ENCODE peak calls at places on chromosome 7, in eight cellular contexts. One of them, this sample, is unnamed.

GRCh38 chr7:150951521-150951920 is 26.6 kb downstream of the KCNH2 start:
- DNase-seq in H1: no peak
- DNase-seq in uterus: no peak
- DNase-seq in ovary: no peak
- DNase-seq in sigmoid colon: peak; percentile 56
- DNase-seq in body of pancreas: no peak
- DNase-seq in right lobe of liver: no peak
- DNase-seq in A549: no peak
- DNase-seq in this sample: no peak

GRCh38 chr7:101410743-101411476 is 48.2 kb downstream of the COL26A1 start:
- DNase-seq in sigmoid colon: no peak
- DNase-seq in ovary: no peak
- DNase-seq in body of pancreas: peak; percentile 50
- DNase-seq in H1: peak; percentile 95
- DNase-seq in A549: peak; percentile 61
- DNase-seq in uterus: no peak
- DNase-seq in right lobe of liver: peak; percentile 51
- DNase-seq in this sample: peak; percentile 41

GRCh38 chr7:18890885-18891621 is 226.4 kb downstream of the TWIST1 start:
- DNase-seq in A549: no peak
- DNase-seq in body of pancreas: no peak
- DNase-seq in uterus: no peak
- DNase-seq in H1: no peak
- DNase-seq in sigmoid colon: no peak
- DNase-seq in ovary: no peak
- DNase-seq in right lobe of liver: no peak
- DNase-seq in this sample: no peak

GRCh38 chr7:1455241-1455939 is 3.9 kb downstream of the MICALL2 start:
- DNase-seq in uterus: no peak
- DNase-seq in sigmoid colon: no peak
- DNase-seq in ovary: no peak
- DNase-seq in H1: no peak
- DNase-seq in right lobe of liver: peak; percentile 73
- DNase-seq in A549: no peak
- DNase-seq in body of pancreas: peak; percentile 92
- DNase-seq in this sample: peak; percentile 95

GRCh38 chr7:111108526-111108925 is 17.6 kb downstream of the LRRN3 start:
- DNase-seq in sigmoid colon: no peak
- DNase-seq in body of pancreas: no peak
- DNase-seq in ovary: no peak
- DNase-seq in H1: no peak
- DNase-seq in right lobe of liver: no peak
- DNase-seq in uterus: no peak
- DNase-seq in A549: no peak
- DNase-seq in this sample: no peak

GRCh38 chr7:117194445-117194844 is 128.4 kb downstream of the WNT2 start:
- DNase-seq in H1: no peak
- DNase-seq in body of pancreas: no peak
- DNase-seq in right lobe of liver: no peak
- DNase-seq in uterus: no peak
- DNase-seq in ovary: no peak
- DNase-seq in A549: no peak
- DNase-seq in sigmoid colon: no peak
- DNase-seq in this sample: no peak

GRCh38 chr7:32658034-32658944 is 163.0 kb downstream of the AVL9 start:
- DNase-seq in H1: no peak
- DNase-seq in sigmoid colon: no peak
- DNase-seq in right lobe of liver: no peak
- DNase-seq in uterus: no peak
- DNase-seq in A549: peak; percentile 35
- DNase-seq in body of pancreas: no peak
- DNase-seq in ovary: no peak
- DNase-seq in this sample: no peak

GRCh38 chr7:91263359-91264082 is 712 bp upstream of the FZD1 start:
- DNase-seq in ovary: peak; percentile 63
- DNase-seq in right lobe of liver: peak; percentile 59
- DNase-seq in body of pancreas: peak; percentile 50
- DNase-seq in sigmoid colon: peak; percentile 68
- DNase-seq in uterus: peak; percentile 19
- DNase-seq in H1: peak; percentile 50
- DNase-seq in A549: peak; percentile 15
- DNase-seq in this sample: no peak

GRCh38 chr7:883029-884021 is 7.0 kb downstream of the GET4 start:
- DNase-seq in right lobe of liver: peak; percentile 33
- DNase-seq in A549: no peak
- DNase-seq in H1: no peak
- DNase-seq in uterus: no peak
- DNase-seq in body of pancreas: no peak
- DNase-seq in sigmoid colon: peak; percentile 65
- DNase-seq in ovary: no peak
- DNase-seq in this sample: no peak

GRCh38 chr7:68406480-68406879 is 1191.8 kb upstream of the AUTS2 start:
- DNase-seq in H1: no peak
- DNase-seq in sigmoid colon: no peak
- DNase-seq in ovary: no peak
- DNase-seq in A549: no peak
- DNase-seq in body of pancreas: no peak
- DNase-seq in right lobe of liver: no peak
- DNase-seq in uterus: no peak
- DNase-seq in this sample: no peak

GRCh38 chr7:41698726-41699125 is 4.2 kb downstream of the INHBA start:
- DNase-seq in H1: no peak
- DNase-seq in uterus: no peak
- DNase-seq in body of pancreas: no peak
- DNase-seq in sigmoid colon: no peak
- DNase-seq in right lobe of liver: no peak
- DNase-seq in ovary: no peak
- DNase-seq in A549: no peak
- DNase-seq in this sample: no peak

GRCh38 chr7:14717711-14718304 is 184.7 kb downstream of the DGKB start:
- DNase-seq in A549: no peak
- DNase-seq in uterus: no peak
- DNase-seq in body of pancreas: no peak
- DNase-seq in ovary: no peak
- DNase-seq in sigmoid colon: no peak
- DNase-seq in right lobe of liver: no peak
- DNase-seq in H1: no peak
- DNase-seq in this sample: no peak

GRCh38 chr7:4561775-4562174 is 120.3 kb upstream of the FOXK1 start:
- DNase-seq in A549: no peak
- DNase-seq in H1: no peak
- DNase-seq in sigmoid colon: no peak
- DNase-seq in ovary: no peak
- DNase-seq in body of pancreas: no peak
- DNase-seq in right lobe of liver: no peak
- DNase-seq in uterus: no peak
- DNase-seq in this sample: no peak

GRCh38 chr7:30740417-30741181 is 11.3 kb upstream of the INMT start:
- DNase-seq in right lobe of liver: peak; percentile 74
- DNase-seq in H1: peak; percentile 97
- DNase-seq in body of pancreas: peak; percentile 85
- DNase-seq in sigmoid colon: peak; percentile 83
- DNase-seq in uterus: peak; percentile 68
- DNase-seq in ovary: peak; percentile 89
- DNase-seq in A549: peak; percentile 96
- DNase-seq in this sample: peak; percentile 82

GRCh38 chr7:135414850-135415439 is 95.0 kb downstream of the CNOT4 start:
- DNase-seq in right lobe of liver: no peak
- DNase-seq in ovary: no peak
- DNase-seq in A549: peak; percentile 16
- DNase-seq in uterus: no peak
- DNase-seq in body of pancreas: peak; percentile 52
- DNase-seq in sigmoid colon: no peak
- DNase-seq in H1: peak; percentile 72
- DNase-seq in this sample: peak; percentile 44

DNA sequence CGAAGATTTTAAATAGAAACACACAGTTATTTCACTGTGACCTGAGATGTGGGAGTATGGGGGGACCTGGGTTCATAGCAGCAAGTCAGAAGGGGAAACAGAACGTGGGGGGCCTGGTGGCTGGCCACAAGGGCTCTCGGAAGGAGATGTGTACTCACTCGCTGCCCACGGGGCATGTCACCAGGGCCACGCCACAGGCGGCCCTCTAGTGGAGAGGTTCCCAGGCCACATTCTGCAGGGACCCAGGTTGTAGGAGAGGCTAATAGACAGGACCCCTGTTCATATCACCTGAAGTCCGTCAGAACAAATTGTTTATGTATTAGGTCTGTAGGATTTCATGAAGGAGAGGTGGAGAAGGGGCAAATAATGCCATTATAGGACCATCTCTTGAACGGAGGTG is 25.1 kb upstream of the SVOPL start:
- DNase-seq in ovary: no peak
- DNase-seq in sigmoid colon: no peak
- DNase-seq in body of pancreas: no peak
- DNase-seq in uterus: no peak
- DNase-seq in A549: peak; percentile 29
- DNase-seq in right lobe of liver: no peak
- DNase-seq in H1: no peak
- DNase-seq in this sample: no peak
- TF ChIP-seq CTCF in ovary: no peak
- TF ChIP-seq CTCF in sigmoid colon: no peak
- TF ChIP-seq CTCF in body of pancreas: no peak
- TF ChIP-seq CTCF in uterus: no peak
- TF ChIP-seq CTCF in A549: no peak
- TF ChIP-seq CTCF in right lobe of liver: no peak
- TF ChIP-seq CTCF in H1: no peak
- TF ChIP-seq CTCF in this sample: no peak

GRCh38 chr7:64794171-64794844 is at the start of gene ZNF138:
- DNase-seq in right lobe of liver: peak; percentile 95
- DNase-seq in A549: peak; percentile 96
- DNase-seq in ovary: peak; percentile 96
- DNase-seq in sigmoid colon: peak; percentile 98
- DNase-seq in body of pancreas: peak; percentile 96
- DNase-seq in H1: peak; percentile 93
- DNase-seq in uterus: peak; percentile 96
- DNase-seq in this sample: peak; percentile 96
- TF ChIP-seq POLR2A in right lobe of liver: peak; percentile 57
- TF ChIP-seq POLR2A in A549: peak; percentile 65
- TF ChIP-seq POLR2A in ovary: peak; percentile 21
- TF ChIP-seq POLR2A in sigmoid colon: peak; percentile 61
- TF ChIP-seq POLR2A in body of pancreas: peak; percentile 44
- TF ChIP-seq POLR2A in H1: peak; percentile 93
- TF ChIP-seq POLR2A in uterus: peak; percentile 61
- TF ChIP-seq POLR2A in this sample: no peak

DNA sequence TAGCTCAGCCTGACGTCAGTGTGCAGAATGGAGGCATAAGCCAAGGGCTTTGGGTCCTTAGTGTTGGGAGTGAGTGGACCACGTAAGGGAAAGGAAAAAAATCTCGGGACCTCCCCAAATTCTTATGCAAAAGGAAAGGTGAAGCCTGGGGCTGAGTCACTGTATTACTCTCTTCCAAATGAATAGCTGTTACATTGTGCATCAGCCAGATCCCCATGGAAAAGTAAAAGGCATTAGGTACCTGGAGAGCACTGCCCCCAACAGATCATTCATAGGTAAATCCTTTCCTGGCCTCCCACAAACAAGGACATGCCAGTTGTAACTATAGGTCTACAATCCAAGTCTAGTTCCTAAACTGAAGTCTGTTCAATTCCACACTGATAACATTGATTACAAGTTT is 170.5 kb downstream of the C1GALT1 start:
- DNase-seq in right lobe of liver: no peak
- DNase-seq in A549: no peak
- DNase-seq in uterus: no peak
- DNase-seq in body of pancreas: no peak
- DNase-seq in ovary: no peak
- DNase-seq in sigmoid colon: no peak
- DNase-seq in H1: peak; percentile 52
- DNase-seq in this sample: no peak
- TF ChIP-seq CTCF in right lobe of liver: peak; percentile 20
- TF ChIP-seq CTCF in A549: no peak
- TF ChIP-seq CTCF in uterus: no peak
- TF ChIP-seq CTCF in body of pancreas: no peak
- TF ChIP-seq CTCF in ovary: no peak
- TF ChIP-seq CTCF in sigmoid colon: no peak
- TF ChIP-seq CTCF in H1: peak; percentile 31
- TF ChIP-seq CTCF in this sample: no peak

GRCh38 chr7:100174582-100174981 is 2.6 kb downstream of the GPC2 start:
- DNase-seq in body of pancreas: no peak
- DNase-seq in right lobe of liver: no peak
- DNase-seq in ovary: no peak
- DNase-seq in H1: no peak
- DNase-seq in sigmoid colon: no peak
- DNase-seq in A549: no peak
- DNase-seq in uterus: no peak
- DNase-seq in this sample: no peak

GRCh38 chr7:100175296-100175935 is 1.8 kb downstream of the GPC2 start:
- DNase-seq in A549: no peak
- DNase-seq in right lobe of liver: no peak
- DNase-seq in uterus: no peak
- DNase-seq in sigmoid colon: no peak
- DNase-seq in H1: no peak
- DNase-seq in ovary: no peak
- DNase-seq in body of pancreas: no peak
- DNase-seq in this sample: no peak

GRCh38 chr7:100173806-100174495 is 3.2 kb downstream of the GPC2 start:
- DNase-seq in body of pancreas: no peak
- DNase-seq in H1: no peak
- DNase-seq in right lobe of liver: no peak
- DNase-seq in A549: no peak
- DNase-seq in uterus: no peak
- DNase-seq in sigmoid colon: no peak
- DNase-seq in ovary: no peak
- DNase-seq in this sample: no peak

GRCh38 chr7:100176096-100176835 is 915 bp downstream of the GPC2 start:
- DNase-seq in ovary: no peak
- DNase-seq in A549: no peak
- DNase-seq in right lobe of liver: no peak
- DNase-seq in uterus: no peak
- DNase-seq in sigmoid colon: no peak
- DNase-seq in H1: no peak
- DNase-seq in body of pancreas: no peak
- DNase-seq in this sample: no peak

DNA sequence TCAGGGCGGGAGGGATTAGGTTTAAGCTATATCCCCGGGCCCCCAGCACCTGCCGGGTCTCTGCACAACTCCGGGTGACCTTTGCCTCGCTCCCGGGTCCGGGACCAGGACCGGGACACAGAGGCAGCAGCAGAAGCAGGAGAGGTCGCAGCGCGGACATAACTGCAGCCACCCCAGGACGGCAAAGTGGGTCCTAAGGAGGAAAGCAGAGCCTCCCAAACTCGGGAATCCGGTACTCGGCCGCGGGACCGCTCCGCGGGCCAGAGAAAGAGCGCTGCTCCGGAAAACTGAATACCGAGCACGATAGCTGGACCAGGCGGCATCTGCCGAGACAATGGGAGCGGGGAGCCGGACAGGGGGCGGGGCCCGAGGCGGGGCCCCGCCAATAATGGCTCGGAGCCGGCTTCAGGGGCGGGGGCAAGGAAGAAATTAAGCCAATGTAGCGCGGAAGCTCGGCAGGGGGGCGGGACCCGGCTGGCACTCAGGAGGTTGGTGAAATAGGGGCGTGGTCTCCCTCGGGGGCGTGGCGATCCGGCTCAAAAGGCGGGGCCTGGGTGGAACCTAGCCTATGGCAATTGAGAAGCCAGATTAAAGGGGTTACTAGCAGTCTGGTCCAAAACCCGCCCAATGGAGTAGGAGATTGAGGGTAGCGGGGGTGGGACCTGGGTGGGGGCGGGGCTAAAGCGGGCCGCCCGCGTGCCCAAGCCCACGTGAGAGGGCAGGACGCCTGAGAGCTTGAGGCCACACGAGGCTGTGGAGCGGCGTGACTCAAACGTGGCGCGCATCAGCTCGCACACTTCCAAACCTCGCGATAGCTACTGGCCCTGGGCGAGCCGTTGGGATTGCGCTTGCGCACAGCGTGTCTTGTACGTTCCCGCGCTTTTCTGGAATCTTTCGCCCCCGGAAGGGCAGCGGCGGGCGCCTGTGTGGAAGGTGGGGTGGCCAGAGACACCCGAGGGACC is at the start of the genes GPC2 and STAG3:
- DNase-seq in body of pancreas: peak; percentile 94
- DNase-seq in H1: peak; percentile 100
- DNase-seq in sigmoid colon: peak; percentile 96
- DNase-seq in ovary: peak; percentile 96
- DNase-seq in right lobe of liver: peak; percentile 95
- DNase-seq in A549: peak; percentile 87
- DNase-seq in uterus: peak; percentile 95
- DNase-seq in this sample: peak; percentile 96
- TF ChIP-seq POLR2A in body of pancreas: no peak
- TF ChIP-seq POLR2A in H1: peak; percentile 75
- TF ChIP-seq POLR2A in sigmoid colon: no peak
- TF ChIP-seq POLR2A in ovary: no peak
- TF ChIP-seq POLR2A in right lobe of liver: no peak
- TF ChIP-seq POLR2A in A549: peak; percentile 19
- TF ChIP-seq POLR2A in uterus: peak; percentile 23
- TF ChIP-seq POLR2A in this sample: no peak

This sample was measured in stomach.